ENCODE peak calls at places on chromosomes 7 and 10, in five cellular contexts. C is stomach, Q is sigmoid colon, L is endothelial cell of umbilical vein, T is Panc1. F is an unnamed sample.

GRCh38 chr7:152850420-152850819 is 90.9 kb downstream of the ACTR3B start:
- DNase-seq in C (no peak), Q (no peak), T (no peak), L (no peak), F (no peak)

GRCh38 chr10:37957841-37958240 is 18.6 kb downstream of the ZNF25 start:
- DNase-seq in L (no peak), T (no peak), Q (no peak), C (no peak), F (no peak)

GRCh38 chr7:37411444-37412034 is 37.1 kb downstream of the ELMO1 start:
- DNase-seq in C (no peak), L (no peak), T (no peak), Q (no peak), F (no peak)

GRCh38 chr10:103890194-103890658 is 27.8 kb downstream of the STN1 start:
- DNase-seq in L (peak), T (no peak), Q (no peak), C (peak), F (no peak)

GRCh38 chr7:99041526-99041925 is 102.4 kb downstream of the SMURF1 start:
- DNase-seq in L (no peak), Q (no peak), C (no peak), T (no peak), F (no peak)

GRCh38 chr10:98349508-98349922 is 65.5 kb downstream of the PYROXD2 start:
- DNase-seq in Q (peak), C (no peak), T (no peak), L (no peak), F (peak)

GRCh38 chr7:135690566-135690965 is 28.3 kb downstream of the STMP1 start:
- DNase-seq in C (no peak), L (peak), T (no peak), Q (no peak), F (no peak)

GRCh38 chr7:101814996-101815825 is 2.2 kb upstream of the CUX1 start:
- DNase-seq in T (no peak), C (peak), L (peak), Q (peak), F (no peak)

GRCh38 chr10:132808568-132809236 is 22.8 kb upstream of the NKX6-2 start:
- DNase-seq in C (no peak), L (no peak), T (no peak), Q (no peak), F (no peak)

GRCh38 chr10:113347508-113347907 is 205.3 kb upstream of the HABP2 start:
- DNase-seq in C (peak), T (no peak), L (no peak), Q (peak), F (no peak)

GRCh38 chr10:21724695-21725371 is 190.8 kb downstream of the MLLT10 start:
- DNase-seq in L (peak), Q (peak), C (peak), T (peak), F (peak)

GRCh38 chr10:24465899-24466615 is 257.1 kb downstream of the KIAA1217 start:
- DNase-seq in L (no peak), C (peak), Q (no peak), T (peak), F (no peak)

GRCh38 chr7:95491634-95492314 is 6.0 kb downstream of the ASB4 start:
- DNase-seq in Q (no peak), T (no peak), C (no peak), L (no peak), F (no peak)

GRCh38 chr10:132914732-132915131 is 27.6 kb downstream of the CFAP46 start:
- DNase-seq in Q (peak), L (no peak), T (no peak), C (no peak), F (no peak)

GRCh38 chr10:99843310-99843709 is 60.9 kb downstream of the ABCC2 start:
- DNase-seq in T (no peak), Q (no peak), C (no peak), L (no peak), F (no peak)

GRCh38 chr7:96305915-96306314 is 16.0 kb downstream of the SLC25A13 start:
- DNase-seq in T (no peak), Q (no peak), L (no peak), C (no peak), F (no peak)

GRCh38 chr7:107108951-107109350 is 59.9 kb upstream of the HBP1 start:
- DNase-seq in C (no peak), Q (no peak), T (no peak), L (no peak), F (no peak)

GRCh38 chr7:11294965-11295364 is 321.3 kb downstream of the PHF14 start:
- DNase-seq in C (no peak), L (no peak), T (no peak), Q (no peak), F (no peak)

GRCh38 chr7:128391805-128392204 is 18.0 kb downstream of the IMPDH1 start:
- DNase-seq in C (no peak), T (no peak), L (no peak), Q (no peak), F (no peak)

GRCh38 chr10:130215076-130215917 is 79.1 kb downstream of the GLRX3 start:
- DNase-seq in C (no peak), Q (peak), L (no peak), T (no peak), F (no peak)

GRCh38 chr10:103612462-103613365 is 119.2 kb downstream of the NEURL1 start:
- DNase-seq in C (no peak), L (no peak), T (no peak), Q (no peak), F (no peak)

GRCh38 chr10:42690449-42691360 is 52.3 kb upstream of the ZNF33B start:
- DNase-seq in Q (no peak), T (no peak), L (no peak), C (no peak), F (no peak)

GRCh38 chr7:18900236-18900635 is 217.2 kb downstream of the TWIST1 start:
- DNase-seq in Q (no peak), T (no peak), L (no peak), C (no peak), F (no peak)

GRCh38 chr7:114405427-114405826 is 9.2 kb upstream of the FOXP2 start:
- DNase-seq in T (no peak), C (no peak), Q (no peak), L (no peak), F (no peak)

GRCh38 chr10:15333909-15334649 is 37.0 kb downstream of the FAM171A1 start:
- DNase-seq in T (no peak), Q (no peak), C (no peak), L (no peak), F (no peak)

GRCh38 chr7:28855538-28856217 is 102.5 kb downstream of the TRIL start:
- DNase-seq in T (no peak), C (no peak), Q (no peak), L (no peak), F (no peak)

GRCh38 chr7:134477954-134478353 is 19.1 kb upstream of the AKR1B1 start:
- DNase-seq in T (no peak), Q (no peak), C (no peak), L (no peak), F (no peak)

GRCh38 chr7:100867796-100868485 is 754 bp downstream of the TRIP6 start:
- DNase-seq in Q (no peak), L (no peak), T (no peak), C (no peak), F (peak)

GRCh38 chr7:119935418-119936025 is 337.5 kb upstream of the KCND2 start:
- DNase-seq in C (no peak), Q (no peak), T (peak), L (peak), F (no peak)

GRCh38 chr10:26437637-26438461 is at the start of gene APBB1IP:
- DNase-seq in L (no peak), Q (peak), C (peak), T (no peak), F (peak)
- TF ChIP-seq POLR2AphosphoS5 in L (no peak), Q (peak), C (peak), T (no peak), F (peak)

GRCh38 chr10:27446091-27446918 is 57.8 kb upstream of the RAB18 start:
- DNase-seq in Q (no peak), L (peak), T (no peak), C (no peak), F (peak)
- TF ChIP-seq CTCF in Q (peak), L (peak), T (peak), C (no peak), F (no peak)

GRCh38 chr7:27238979-27239779 is 3.4 kb upstream of the EVX1 start:
- DNase-seq in T (no peak), Q (no peak), C (no peak), L (no peak), F (no peak)

GRCh38 chr7:27239780-27240731 is 2.5 kb upstream of the EVX1 start:
- DNase-seq in C (no peak), Q (no peak), T (no peak), L (no peak), F (no peak)

GRCh38 chr7:27236053-27236410 is 6.6 kb upstream of the EVX1 start:
- DNase-seq in Q (no peak), T (no peak), C (no peak), L (no peak), F (no peak)

GRCh38 chr7:27237735-27238334 is 4.8 kb upstream of the EVX1 start:
- DNase-seq in Q (no peak), T (no peak), L (no peak), C (no peak), F (no peak)

GRCh38 chr7:27235387-27236052 is 7.1 kb upstream of the EVX1 start:
- DNase-seq in T (no peak), L (no peak), Q (peak), C (peak), F (no peak)
- H3K4me3 ChIP-seq in T (peak), L (peak), Q (peak), C (peak), F (peak)

DNA sequence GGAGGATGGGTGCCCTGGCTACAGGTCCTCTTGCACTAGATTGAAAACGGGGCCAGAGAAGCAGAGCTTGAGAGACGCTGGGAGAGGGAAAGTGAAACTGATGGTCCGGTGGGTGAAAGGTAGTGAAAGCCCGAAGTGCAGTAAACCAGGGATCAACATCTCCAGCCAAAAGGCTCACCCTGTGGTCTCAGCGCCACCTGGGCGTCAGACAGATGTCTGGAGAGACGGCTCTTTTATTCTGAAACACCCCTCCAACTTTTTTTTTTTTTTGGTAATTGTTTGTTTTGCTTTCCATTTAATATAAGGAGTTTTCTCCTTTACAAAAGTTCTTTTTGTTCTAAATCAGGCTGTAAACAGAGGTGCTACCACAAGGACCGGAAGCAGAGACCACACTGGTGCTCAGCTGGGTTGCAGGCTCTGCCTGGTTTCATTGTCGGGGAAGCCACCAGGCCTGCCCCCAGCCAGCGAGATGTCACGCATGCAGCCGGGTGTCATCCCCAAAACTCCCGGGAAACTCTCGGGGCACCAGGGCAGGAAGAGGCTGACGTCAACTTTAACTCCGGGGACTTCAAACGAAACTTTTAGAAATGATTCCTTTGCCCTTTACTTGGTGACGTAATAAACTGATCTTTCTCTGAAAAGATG is 11.2 kb downstream of the IL2RA start:
- DNase-seq in T (peak), L (no peak), Q (peak), C (peak), F (no peak)
- TF ChIP-seq POLR2AphosphoS5 in T (no peak), L (no peak), Q (peak), C (peak), F (no peak)

DNA sequence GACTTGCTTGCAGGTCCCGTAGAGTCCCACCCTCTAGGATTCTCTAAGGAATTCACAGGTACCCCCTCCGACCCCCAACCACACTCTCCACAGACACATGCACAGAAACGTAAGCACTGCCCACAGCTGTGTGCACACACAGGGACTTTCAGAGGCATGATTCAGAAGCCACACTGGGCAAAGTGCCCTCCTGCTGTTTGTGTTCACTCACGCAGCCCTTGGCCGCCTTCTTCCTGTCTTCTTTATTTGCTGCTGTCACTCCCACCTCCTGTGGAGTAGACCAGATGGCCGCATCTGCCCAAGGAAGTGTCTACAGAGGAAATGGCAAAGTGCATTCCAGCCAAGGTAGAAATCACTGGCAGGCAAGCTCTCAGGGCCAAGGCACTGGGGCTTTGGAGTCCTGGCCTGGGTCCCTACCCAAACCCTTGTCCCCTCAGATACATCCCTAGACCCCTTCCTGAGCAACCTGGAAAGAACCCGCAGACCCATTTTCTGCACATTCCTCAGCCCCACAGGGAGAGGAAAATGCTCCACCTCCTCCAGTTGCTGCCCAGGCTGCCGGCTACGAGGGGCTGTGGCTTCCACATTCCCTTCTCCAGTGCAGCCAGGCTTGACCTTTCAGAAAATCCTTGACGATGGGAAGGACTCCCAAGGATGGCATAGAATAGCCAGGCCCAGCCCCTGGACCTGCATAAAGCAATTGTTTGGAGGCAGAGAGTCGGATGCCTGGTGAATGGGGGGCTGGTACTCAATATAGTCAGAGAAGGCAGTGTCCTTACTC is 21.6 kb upstream of the GIMAP8 start:
- DNase-seq in L (no peak), C (no peak), T (no peak), Q (peak), F (peak)
- TF ChIP-seq CTCF in L (no peak), C (no peak), T (no peak), Q (no peak), F (no peak)

GRCh38 chr7:65002972-65003585 is 3.4 kb downstream of the ERV3-1 start:
- DNase-seq in Q (no peak), T (no peak), L (no peak), C (no peak), F (no peak)

GRCh38 chr7:65004575-65004974 is 1.9 kb downstream of the ERV3-1 start:
- DNase-seq in L (no peak), Q (no peak), T (no peak), C (no peak), F (no peak)

GRCh38 chr7:65001291-65001814 is 5.1 kb downstream of the ERV3-1 start:
- DNase-seq in L (no peak), T (no peak), Q (no peak), C (no peak), F (no peak)

GRCh38 chr7:65006094-65006992 is at the start of gene ERV3-1:
- DNase-seq in C (peak), T (peak), Q (peak), L (peak), F (peak)
- H3K4me3 ChIP-seq in C (peak), T (peak), Q (peak), L (peak), F (peak)

GRCh38 chr7:148261996-148262688 is 328.4 kb upstream of the C7orf33 start:
- DNase-seq in C (no peak), L (no peak), T (no peak), Q (no peak), F (no peak)
- TF ChIP-seq POLR2AphosphoS5 in C (no peak), L (no peak), T (no peak), Q (no peak), F (no peak)